ENCODE peak calls at places on chromosome 20, in nine cellular contexts. E, Q, H, Z, A, K, N, O and B are unnamed samples.

GRCh38 chr20:49676581-49677291 is 36.9 kb downstream of the B4GALT5 start:
- DNase-seq in H (peak), N (peak), A (no peak), Q (no peak), K (no peak), Z (no peak), E (no peak), O (no peak), B (no peak)

GRCh38 chr20:25030649-25031026 is 27.3 kb downstream of the ACSS1 start:
- DNase-seq in E (no peak), K (no peak), H (no peak), Q (peak), Z (no peak), A (no peak), N (no peak), O (no peak), B (no peak)

GRCh38 chr20:13665709-13666108 is 27.0 kb upstream of the TASP1 start:
- DNase-seq in A (no peak), Z (no peak), O (no peak), K (no peak), E (no peak), Q (no peak), H (no peak), N (no peak), B (no peak)

GRCh38 chr20:10649817-10650200 is 24.0 kb downstream of the JAG1 start:
- DNase-seq in E (no peak), Q (no peak), H (no peak), Z (no peak), K (no peak), O (no peak), A (no peak), N (peak), B (no peak)

GRCh38 chr20:47358672-47359532 is 2.4 kb upstream of the ZMYND8 start:
- DNase-seq in Q (peak), A (peak), E (no peak), K (peak), H (no peak), O (no peak), Z (no peak), N (peak), B (peak)

GRCh38 chr20:34530342-34530741 is 14.1 kb downstream of the DYNLRB1 start:
- DNase-seq in K (no peak), N (no peak), Z (no peak), Q (no peak), A (no peak), E (no peak), O (no peak), H (no peak), B (no peak)

GRCh38 chr20:50578061-50578777 is 68.0 kb downstream of the PTPN1 start:
- DNase-seq in O (no peak), A (no peak), Q (no peak), H (no peak), K (no peak), Z (no peak), N (peak), E (no peak), B (no peak)

GRCh38 chr20:62020935-62021701 is 44.6 kb downstream of the TAF4 start:
- DNase-seq in H (no peak), A (no peak), N (peak), E (peak), K (peak), Q (peak), Z (no peak), O (no peak), B (no peak)

GRCh38 chr20:44407402-44408184 is 52.1 kb downstream of the HNF4A start:
- DNase-seq in N (peak), A (no peak), Z (no peak), Q (no peak), E (peak), K (no peak), H (no peak), O (no peak), B (no peak)

GRCh38 chr20:50932881-50933280 is 1.6 kb upstream of the ADNP start:
- DNase-seq in Z (no peak), H (no peak), N (no peak), A (no peak), O (no peak), E (no peak), Q (no peak), K (no peak), B (no peak)

GRCh38 chr20:35979528-35979927 is 11.1 kb downstream of the CNBD2 start:
- DNase-seq in O (no peak), Z (no peak), A (no peak), Q (no peak), K (no peak), N (no peak), E (no peak), H (no peak), B (peak)

GRCh38 chr20:59933296-59933848 is at the start of gene SYCP2:
- DNase-seq in Q (peak), E (peak), Z (peak), H (peak), K (peak), O (peak), A (no peak), N (peak), B (no peak)

GRCh38 chr20:1489764-1490436 is 1.3 kb downstream of the SIRPB2 start:
- DNase-seq in Z (no peak), A (no peak), E (no peak), Q (no peak), O (no peak), K (no peak), H (no peak), N (no peak), B (no peak)

GRCh38 chr20:58815448-58815847 is 35.3 kb downstream of the GNAS-AS1 start:
- DNase-seq in A (no peak), E (no peak), K (no peak), Z (no peak), N (no peak), Q (no peak), O (no peak), H (no peak), B (no peak)

GRCh38 chr20:17767624-17768023 is 67.9 kb downstream of the BANF2 start:
- DNase-seq in A (no peak), E (no peak), H (no peak), Q (no peak), K (no peak), N (no peak), O (no peak), Z (no peak), B (no peak)

GRCh38 chr20:63507083-63507743 is 8.3 kb upstream of the EEF1A2 start:
- DNase-seq in H (no peak), O (no peak), E (no peak), Z (no peak), A (no peak), Q (peak), N (no peak), K (no peak), B (peak)

GRCh38 chr20:58366016-58366415 is 23.0 kb upstream of the VAPB start:
- DNase-seq in O (no peak), H (no peak), K (no peak), Q (no peak), A (no peak), Z (no peak), E (peak), N (no peak), B (no peak)

GRCh38 chr20:56893206-56893605 is 264.1 kb downstream of the TFAP2C start:
- DNase-seq in Q (no peak), Z (no peak), E (peak), H (peak), O (no peak), A (no peak), N (no peak), K (no peak), B (peak)

GRCh38 chr20:38131588-38132121 is 33.4 kb downstream of the TGM2 start:
- DNase-seq in H (no peak), K (no peak), A (no peak), Z (no peak), O (no peak), N (no peak), Q (peak), E (peak), B (no peak)

GRCh38 chr20:32606790-32607189 is 21.7 kb upstream of the NOL4L start:
- DNase-seq in K (no peak), N (no peak), A (no peak), O (no peak), Z (no peak), E (no peak), Q (no peak), H (no peak), B (no peak)

GRCh38 chr20:7379206-7379605 is 561.1 kb downstream of the HAO1 start:
- DNase-seq in E (no peak), Q (no peak), A (no peak), N (no peak), Z (no peak), K (no peak), H (no peak), O (no peak), B (no peak)

GRCh38 chr20:41055679-41056078 is 27.1 kb downstream of the TOP1 start:
- DNase-seq in Q (no peak), K (no peak), O (no peak), H (no peak), E (no peak), Z (no peak), A (no peak), N (no peak), B (no peak)

GRCh38 chr20:49914310-49915117 is 815 bp downstream of the SPATA2 start:
- DNase-seq in Z (no peak), Q (no peak), E (peak), A (no peak), K (no peak), O (no peak), N (no peak), H (peak), B (peak)